ENCODE peak calls at places on chromosomes 12 and 14, in six cellular contexts. A is neuronal stem cell, B is H1, L is IMR-90, W is trophoblast cell, Z is mesenchymal stem cell. X is an unnamed sample.

GRCh38 chr14:105126126-105126969 is 42.2 kb downstream of the JAG2 start:
- DNase-seq in W (no peak), L (no peak), Z (no peak), B (no peak), A (no peak), X (no peak)

GRCh38 chr14:65788876-65789859 is 376.6 kb downstream of the FUT8 start:
- DNase-seq in B (no peak), A (no peak), W (no peak), L (no peak), Z (no peak), X (no peak)

GRCh38 chr12:77940566-77940965 is 109.9 kb downstream of the NAV3 start:
- DNase-seq in W (no peak), A (no peak), L (peak; percentile 61), Z (peak; percentile 74), B (no peak), X (no peak)

GRCh38 chr14:78022059-78022458 is 148.1 kb upstream of the NRXN3 start:
- DNase-seq in L (peak; percentile 16), W (peak; percentile 84), B (peak; percentile 95), Z (no peak), A (peak; percentile 67), X (peak; percentile 85)

GRCh38 chr12:107645630-107646333 is 39.8 kb upstream of the PWP1 start:
- DNase-seq in A (peak; percentile 64), B (peak; percentile 77), Z (no peak), W (no peak), L (no peak), X (peak; percentile 92)

GRCh38 chr12:76275511-76276093 is 72.6 kb downstream of the BBS10 start:
- DNase-seq in W (no peak), L (no peak), Z (peak; percentile 32), B (no peak), A (no peak), X (no peak)

GRCh38 chr12:84911331-84912190 is 1.0 kb downstream of the SLC6A15 start:
- DNase-seq in A (peak; percentile 72), Z (peak; percentile 92), L (peak; percentile 56), W (peak; percentile 54), B (peak; percentile 88), X (peak; percentile 95)

GRCh38 chr14:29521526-29522137 is 406.0 kb downstream of the PRKD1 start:
- DNase-seq in Z (no peak), A (peak; percentile 38), B (peak; percentile 56), W (peak; percentile 9), L (peak; percentile 6), X (peak; percentile 46)

GRCh38 chr14:56686416-56686815 is 106.8 kb downstream of the TMEM260 start:
- DNase-seq in W (no peak), B (peak; percentile 61), Z (no peak), L (no peak), A (peak; percentile 27), X (peak; percentile 66)

GRCh38 chr14:104422301-104423223 is 157.0 kb upstream of the C14orf180 start:
- DNase-seq in W (no peak), A (no peak), B (no peak), Z (no peak), L (no peak), X (no peak)

GRCh38 chr14:104249092-104249491 is 110.7 kb downstream of the KIF26A start:
- DNase-seq in A (no peak), L (no peak), B (no peak), W (no peak), Z (no peak), X (peak; percentile 10)

GRCh38 chr14:20460458-20461229 is 590 bp downstream of the PIP4P1 start:
- DNase-seq in B (peak; percentile 75), A (no peak), W (peak; percentile 27), Z (no peak), L (no peak), X (peak; percentile 63)

GRCh38 chr14:75279739-75280447 is 1.3 kb downstream of the FOS start:
- DNase-seq in L (peak; percentile 27), A (no peak), W (peak; percentile 51), Z (peak; percentile 51), B (peak; percentile 75), X (peak; percentile 72)

GRCh38 chr12:76543831-76544347 is 15.7 kb downstream of the OSBPL8 start:
- DNase-seq in Z (no peak), W (no peak), B (no peak), A (no peak), L (no peak), X (no peak)

GRCh38 chr14:78697341-78697740 is 527.2 kb downstream of the NRXN3 start:
- DNase-seq in Z (peak; percentile 18), W (peak; percentile 23), A (no peak), L (peak; percentile 26), B (no peak), X (no peak)

GRCh38 chr14:22819191-22819988 is 4.2 kb upstream of the SLC7A7 start:
- DNase-seq in W (peak; percentile 55), Z (peak; percentile 97), L (peak; percentile 85), B (peak; percentile 68), A (no peak), X (peak; percentile 81)

GRCh38 chr14:23660290-23661226 is 24.4 kb downstream of the DHRS2 start:
- DNase-seq in L (no peak), Z (no peak), A (no peak), B (no peak), W (no peak), X (peak; percentile 19)

DNA sequence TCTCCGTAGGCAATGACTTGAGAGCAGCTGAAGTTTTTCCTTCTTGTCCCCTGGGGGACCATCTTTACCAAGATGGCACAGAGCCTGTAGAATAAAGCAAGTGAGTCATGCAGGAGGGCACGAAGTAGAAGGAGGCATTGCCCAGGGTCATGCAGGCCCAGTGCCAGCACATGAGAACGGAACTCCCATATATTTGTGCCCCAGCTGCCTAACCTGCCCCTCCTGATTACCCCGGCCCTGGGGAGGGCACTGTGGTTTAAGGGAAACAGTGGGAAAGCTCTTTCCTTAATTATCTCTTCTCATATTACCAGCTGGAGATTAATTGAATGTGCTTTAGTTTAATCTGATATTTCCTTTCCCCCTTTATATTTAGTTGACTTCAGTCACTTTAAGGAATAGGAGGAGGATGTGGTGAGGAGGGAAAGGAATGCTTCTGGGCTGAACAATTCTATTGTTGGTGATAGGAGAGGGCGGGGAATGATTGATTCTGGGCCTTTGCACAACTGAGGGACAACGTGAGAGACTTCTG is 51.9 kb downstream of the RASSF8 start:
- DNase-seq in A (no peak), B (no peak), Z (no peak), L (no peak), W (no peak), X (no peak)
- H4K8ac ChIP-seq in A (no peak overlapping the region), B (no peak overlapping the region), Z (no peak overlapping the region), L (peak overlapping the region; percentile 37), W (no peak overlapping the region), X (no peak overlapping the region)

DNA sequence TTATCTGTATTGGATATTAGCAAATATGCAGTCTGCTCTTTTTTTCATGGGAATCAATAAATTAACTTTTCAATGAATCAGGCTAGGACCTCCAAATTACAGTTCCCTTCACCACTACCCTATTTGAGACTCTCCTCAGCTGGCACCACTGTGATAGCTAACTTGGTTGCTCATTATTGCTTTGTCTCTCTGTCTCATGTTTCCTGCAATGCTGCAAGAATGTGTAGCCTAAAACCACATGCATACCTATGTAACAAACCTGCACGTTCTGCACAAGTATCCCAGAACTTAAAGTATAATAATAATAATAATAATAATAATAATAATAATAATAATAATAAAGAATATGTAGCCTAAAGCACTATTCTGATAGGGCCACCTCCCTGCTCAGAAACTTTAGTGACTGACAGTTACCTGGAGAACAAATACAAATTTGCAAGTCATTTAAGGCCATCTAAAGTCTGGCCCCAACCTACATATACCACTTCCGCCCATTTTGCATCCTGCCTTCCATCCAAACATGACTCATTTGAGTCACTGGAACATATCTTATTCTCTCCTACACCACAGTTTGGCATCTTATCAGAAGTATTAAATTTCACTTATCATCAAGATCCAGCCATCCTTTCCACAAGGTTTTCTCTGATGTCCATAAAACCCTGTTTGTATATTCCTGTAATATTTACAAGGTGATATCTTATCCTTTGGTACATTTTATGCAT is 215.1 kb downstream of the LRRK2 start:
- DNase-seq in W (peak; percentile 32), L (no peak), A (no peak), Z (no peak), B (no peak), X (no peak)
- H2AFZ ChIP-seq in W (no peak overlapping the region), L (no peak overlapping the region), A (no peak overlapping the region), Z (no peak overlapping the region), B (no peak overlapping the region), X (no peak overlapping the region)

DNA sequence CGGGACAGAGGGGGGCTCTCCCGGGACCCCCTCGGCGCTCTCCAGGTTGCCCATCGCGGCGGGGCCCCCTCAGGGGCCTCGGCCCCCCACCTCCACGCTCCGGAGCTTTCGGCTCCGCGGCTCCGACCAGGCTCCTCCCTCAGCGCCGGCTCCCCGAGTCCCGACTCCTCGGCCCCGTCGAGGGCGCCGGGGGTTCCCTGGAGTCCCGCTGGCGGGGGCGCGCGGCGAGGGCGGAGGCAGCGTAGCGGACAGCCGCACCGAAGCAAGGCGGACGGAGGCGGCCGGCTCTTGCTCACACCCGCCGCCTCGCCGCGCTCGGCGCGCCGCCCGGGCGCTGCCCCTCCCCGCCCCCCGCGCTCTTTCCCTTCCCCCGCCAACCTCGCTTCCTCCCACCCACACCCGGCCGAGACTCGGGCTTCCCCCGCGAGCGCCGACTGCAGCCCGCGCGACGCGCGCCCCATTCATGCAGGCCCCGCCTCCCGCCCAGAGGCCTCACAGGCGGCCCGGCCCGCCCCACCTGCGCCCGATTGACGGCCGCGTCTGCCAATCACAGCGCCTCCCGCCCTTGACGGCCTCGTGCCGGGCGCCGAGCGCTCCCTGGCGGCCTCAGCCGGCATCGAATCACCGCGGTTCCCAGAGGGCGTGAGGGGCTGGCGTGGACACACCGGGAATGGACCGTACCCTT is at the start of gene FMNL3:
- DNase-seq in W (peak; percentile 98), A (peak; percentile 96), B (peak; percentile 99), Z (peak; percentile 95), L (peak; percentile 95), X (peak; percentile 96)
- H3K27ac ChIP-seq in W (peak within 1 kb of the TSS; percentile 40), A (peak within 1 kb of the TSS; percentile 58), B (no peak within 1 kb of the TSS), Z (peak within 1 kb of the TSS; percentile 82), L (peak within 1 kb of the TSS; percentile 92), X (no peak within 1 kb of the TSS)

DNA sequence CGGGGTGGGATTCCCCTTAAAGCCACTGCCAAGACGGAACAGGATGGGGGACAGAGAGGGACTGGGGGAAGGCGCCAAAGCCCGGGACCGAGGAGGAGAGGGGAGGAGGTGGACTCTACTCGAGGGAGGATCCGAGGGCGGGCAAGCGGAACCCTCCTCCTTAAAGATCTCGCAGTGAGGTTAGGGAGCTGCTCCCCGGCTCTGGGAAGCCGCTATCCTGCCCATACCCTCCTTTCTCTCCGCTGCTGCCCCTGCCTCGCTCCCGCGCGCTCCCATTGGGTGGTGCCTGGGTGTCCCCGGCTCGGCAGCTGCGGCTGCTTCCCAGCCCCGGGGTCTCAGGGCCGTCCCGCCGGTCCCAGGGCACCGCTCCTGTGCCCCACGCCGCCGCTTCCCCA is 16.4 kb downstream of the KRT18 start:
- DNase-seq in B (peak; percentile 81), Z (no peak), W (peak; percentile 18), L (no peak), A (no peak), X (peak; percentile 77)
- H4K8ac ChIP-seq in B (peak overlapping the region; percentile 73), Z (peak overlapping the region; percentile 75), W (peak overlapping the region; percentile 80), L (no peak overlapping the region), A (peak overlapping the region; percentile 89), X (no peak overlapping the region)